ENCODE peak calls at places on chromosomes 7 and 10, in nine cellular contexts. X, M, H, F, P, E, Q, C and A are unnamed samples.

GRCh38 chr7:47435889-47436312 is 146.0 kb downstream of the TNS3 start:
- DNase-seq in X (peak), H (no peak), F (no peak), Q (no peak), E (peak), C (no peak), M (peak), P (no peak), A (no peak)

GRCh38 chr10:124213471-124213870 is 120.1 kb upstream of the CHST15 start:
- DNase-seq in Q (no peak), E (peak), H (no peak), M (no peak), F (no peak), P (no peak), C (no peak), X (no peak), A (no peak)

GRCh38 chr7:93011351-93012294 is 106.2 kb downstream of the SAMD9 start:
- DNase-seq in F (no peak), E (peak), X (no peak), H (no peak), P (no peak), M (peak), C (no peak), Q (no peak), A (no peak)

GRCh38 chr10:120262857-120263547 is 194.0 kb upstream of the PLPP4 start:
- DNase-seq in H (no peak), P (no peak), X (no peak), E (peak), M (peak), F (no peak), C (no peak), Q (no peak), A (no peak)

GRCh38 chr7:1101580-1102431 is 13.9 kb downstream of the GPER1 start:
- DNase-seq in Q (no peak), C (no peak), X (no peak), F (no peak), E (no peak), P (no peak), M (no peak), H (no peak), A (no peak)

GRCh38 chr7:102454423-102454822 is 10.2 kb downstream of the ALKBH4 start:
- DNase-seq in M (no peak), E (no peak), C (no peak), H (no peak), Q (no peak), X (peak), F (no peak), P (no peak), A (no peak)

GRCh38 chr10:84360634-84361365 is 32.4 kb downstream of the CCSER2 start:
- DNase-seq in H (no peak), P (no peak), C (no peak), E (peak), Q (no peak), X (no peak), F (no peak), M (peak), A (no peak)

GRCh38 chr10:68861253-68861652 is 33.9 kb downstream of the STOX1 start:
- DNase-seq in E (peak), P (no peak), Q (no peak), M (peak), X (no peak), F (no peak), H (no peak), C (no peak), A (no peak)

GRCh38 chr7:80131675-80132435 is 2.8 kb upstream of the GNAI1 start:
- DNase-seq in X (no peak), C (no peak), H (no peak), Q (no peak), F (no peak), M (peak), E (peak), P (no peak), A (no peak)

GRCh38 chr7:179209-179681 is 13.1 kb upstream of the FAM20C start:
- DNase-seq in M (no peak), C (no peak), F (no peak), P (no peak), Q (no peak), H (no peak), E (no peak), X (no peak), A (no peak)

GRCh38 chr7:34837826-34838225 is 179.8 kb downstream of the NPSR1 start:
- DNase-seq in X (no peak), H (no peak), M (no peak), P (no peak), Q (no peak), E (no peak), F (no peak), C (peak), A (no peak)